ENCODE peak calls at places on chromosomes 5 and 9, in nine cellular contexts. One of them, this sample, is unnamed.

GRCh38 chr9:99056876-99057664 is 47.8 kb upstream of the TGFBR1 start:
- DNase-seq in HFF-Myc: no peak
- DNase-seq in AML-193: no peak
- DNase-seq in body of pancreas: no peak
- DNase-seq in NCI-H748 treated with DMSO at 0.1 percent for 48 hours: no peak
- DNase-seq in naive thymus-derived CD8-positive, alpha-beta T cell: no peak
- DNase-seq in effector memory CD8-positive, alpha-beta T cell: peak; percentile 22
- DNase-seq in IMR-90: peak; percentile 91
- DNase-seq in ovary: no peak
- DNase-seq in this sample: no peak

GRCh38 chr9:98657897-98658296 is 50.8 kb downstream of the GABBR2 start:
- DNase-seq in AML-193: no peak
- DNase-seq in body of pancreas: no peak
- DNase-seq in ovary: no peak
- DNase-seq in naive thymus-derived CD8-positive, alpha-beta T cell: no peak
- DNase-seq in effector memory CD8-positive, alpha-beta T cell: no peak
- DNase-seq in NCI-H748 treated with DMSO at 0.1 percent for 48 hours: no peak
- DNase-seq in HFF-Myc: no peak
- DNase-seq in IMR-90: peak; percentile 78
- DNase-seq in this sample: no peak

GRCh38 chr5:111627862-111628261 is 115.5 kb upstream of the STARD4 start:
- DNase-seq in HFF-Myc: no peak
- DNase-seq in ovary: no peak
- DNase-seq in NCI-H748 treated with DMSO at 0.1 percent for 48 hours: no peak
- DNase-seq in AML-193: no peak
- DNase-seq in IMR-90: no peak
- DNase-seq in effector memory CD8-positive, alpha-beta T cell: no peak
- DNase-seq in naive thymus-derived CD8-positive, alpha-beta T cell: no peak
- DNase-seq in body of pancreas: no peak
- DNase-seq in this sample: no peak

GRCh38 chr5:138568061-138568824 is 7.0 kb downstream of the HSPA9 start:
- DNase-seq in effector memory CD8-positive, alpha-beta T cell: no peak
- DNase-seq in ovary: no peak
- DNase-seq in IMR-90: peak; percentile 72
- DNase-seq in naive thymus-derived CD8-positive, alpha-beta T cell: no peak
- DNase-seq in NCI-H748 treated with DMSO at 0.1 percent for 48 hours: no peak
- DNase-seq in body of pancreas: no peak
- DNase-seq in AML-193: peak; percentile 6
- DNase-seq in HFF-Myc: no peak
- DNase-seq in this sample: no peak

GRCh38 chr5:168753691-168754254 is 174.6 kb upstream of the PANK3 start:
- DNase-seq in AML-193: no peak
- DNase-seq in HFF-Myc: no peak
- DNase-seq in IMR-90: no peak
- DNase-seq in effector memory CD8-positive, alpha-beta T cell: no peak
- DNase-seq in NCI-H748 treated with DMSO at 0.1 percent for 48 hours: no peak
- DNase-seq in naive thymus-derived CD8-positive, alpha-beta T cell: no peak
- DNase-seq in body of pancreas: no peak
- DNase-seq in ovary: no peak
- DNase-seq in this sample: no peak

GRCh38 chr9:112041536-112042243 is 133.4 kb downstream of the SUSD1 start:
- DNase-seq in AML-193: no peak
- DNase-seq in IMR-90: peak; percentile 100
- DNase-seq in naive thymus-derived CD8-positive, alpha-beta T cell: no peak
- DNase-seq in HFF-Myc: peak; percentile 98
- DNase-seq in body of pancreas: peak; percentile 66
- DNase-seq in effector memory CD8-positive, alpha-beta T cell: no peak
- DNase-seq in NCI-H748 treated with DMSO at 0.1 percent for 48 hours: no peak
- DNase-seq in ovary: no peak
- DNase-seq in this sample: no peak

GRCh38 chr9:88767504-88767790 is 223.8 kb upstream of the S1PR3 start:
- DNase-seq in HFF-Myc: no peak
- DNase-seq in NCI-H748 treated with DMSO at 0.1 percent for 48 hours: no peak
- DNase-seq in IMR-90: peak; percentile 52
- DNase-seq in body of pancreas: no peak
- DNase-seq in naive thymus-derived CD8-positive, alpha-beta T cell: no peak
- DNase-seq in ovary: no peak
- DNase-seq in AML-193: no peak
- DNase-seq in effector memory CD8-positive, alpha-beta T cell: no peak
- DNase-seq in this sample: no peak

GRCh38 chr5:75568202-75568601 is 43.1 kb upstream of the ANKDD1B start:
- DNase-seq in body of pancreas: no peak
- DNase-seq in NCI-H748 treated with DMSO at 0.1 percent for 48 hours: no peak
- DNase-seq in effector memory CD8-positive, alpha-beta T cell: no peak
- DNase-seq in HFF-Myc: no peak
- DNase-seq in ovary: no peak
- DNase-seq in IMR-90: no peak
- DNase-seq in AML-193: no peak
- DNase-seq in naive thymus-derived CD8-positive, alpha-beta T cell: no peak
- DNase-seq in this sample: no peak

GRCh38 chr5:164345173-164345572 is 839.8 kb downstream of the MAT2B start:
- DNase-seq in effector memory CD8-positive, alpha-beta T cell: no peak
- DNase-seq in naive thymus-derived CD8-positive, alpha-beta T cell: no peak
- DNase-seq in NCI-H748 treated with DMSO at 0.1 percent for 48 hours: peak; percentile 96
- DNase-seq in body of pancreas: peak; percentile 13
- DNase-seq in HFF-Myc: no peak
- DNase-seq in IMR-90: peak; percentile 50
- DNase-seq in AML-193: no peak
- DNase-seq in ovary: no peak
- DNase-seq in this sample: peak; percentile 69

GRCh38 chr5:107671742-107672211 is 1.0 kb upstream of the EFNA5 start:
- DNase-seq in IMR-90: peak; percentile 52
- DNase-seq in AML-193: no peak
- DNase-seq in naive thymus-derived CD8-positive, alpha-beta T cell: no peak
- DNase-seq in effector memory CD8-positive, alpha-beta T cell: no peak
- DNase-seq in NCI-H748 treated with DMSO at 0.1 percent for 48 hours: peak; percentile 84
- DNase-seq in HFF-Myc: no peak
- DNase-seq in body of pancreas: no peak
- DNase-seq in ovary: no peak
- DNase-seq in this sample: peak; percentile 29

GRCh38 chr5:104189909-104190308 is 627.3 kb upstream of the NUDT12 start:
- DNase-seq in ovary: no peak
- DNase-seq in HFF-Myc: no peak
- DNase-seq in IMR-90: peak; percentile 59
- DNase-seq in NCI-H748 treated with DMSO at 0.1 percent for 48 hours: no peak
- DNase-seq in naive thymus-derived CD8-positive, alpha-beta T cell: no peak
- DNase-seq in body of pancreas: no peak
- DNase-seq in AML-193: peak; percentile 41
- DNase-seq in effector memory CD8-positive, alpha-beta T cell: no peak
- DNase-seq in this sample: no peak

GRCh38 chr5:144144956-144145751 is 25.3 kb downstream of the YIPF5 start:
- DNase-seq in body of pancreas: no peak
- DNase-seq in NCI-H748 treated with DMSO at 0.1 percent for 48 hours: peak; percentile 83
- DNase-seq in HFF-Myc: no peak
- DNase-seq in effector memory CD8-positive, alpha-beta T cell: no peak
- DNase-seq in IMR-90: no peak
- DNase-seq in AML-193: no peak
- DNase-seq in naive thymus-derived CD8-positive, alpha-beta T cell: no peak
- DNase-seq in ovary: no peak
- DNase-seq in this sample: peak; percentile 44

GRCh38 chr9:3541206-3541605 is 15.4 kb upstream of the RFX3 start:
- DNase-seq in body of pancreas: no peak
- DNase-seq in effector memory CD8-positive, alpha-beta T cell: no peak
- DNase-seq in HFF-Myc: no peak
- DNase-seq in NCI-H748 treated with DMSO at 0.1 percent for 48 hours: no peak
- DNase-seq in IMR-90: no peak
- DNase-seq in naive thymus-derived CD8-positive, alpha-beta T cell: no peak
- DNase-seq in AML-193: no peak
- DNase-seq in ovary: no peak
- DNase-seq in this sample: no peak

GRCh38 chr5:55226934-55227737 is at the start of gene MCIDAS:
- DNase-seq in HFF-Myc: no peak
- DNase-seq in AML-193: no peak
- DNase-seq in body of pancreas: peak; percentile 80
- DNase-seq in IMR-90: peak; percentile 6
- DNase-seq in naive thymus-derived CD8-positive, alpha-beta T cell: peak; percentile 33
- DNase-seq in ovary: peak; percentile 28
- DNase-seq in effector memory CD8-positive, alpha-beta T cell: no peak
- DNase-seq in NCI-H748 treated with DMSO at 0.1 percent for 48 hours: peak; percentile 36
- DNase-seq in this sample: peak; percentile 63

GRCh38 chr5:36202521-36202961 is 39.2 kb downstream of the NADK2 start:
- DNase-seq in naive thymus-derived CD8-positive, alpha-beta T cell: no peak
- DNase-seq in HFF-Myc: no peak
- DNase-seq in AML-193: no peak
- DNase-seq in effector memory CD8-positive, alpha-beta T cell: no peak
- DNase-seq in ovary: no peak
- DNase-seq in IMR-90: peak; percentile 54
- DNase-seq in NCI-H748 treated with DMSO at 0.1 percent for 48 hours: no peak
- DNase-seq in body of pancreas: no peak
- DNase-seq in this sample: no peak

GRCh38 chr9:2785060-2785459 is 58.8 kb downstream of the PUM3 start:
- DNase-seq in HFF-Myc: no peak
- DNase-seq in AML-193: no peak
- DNase-seq in effector memory CD8-positive, alpha-beta T cell: no peak
- DNase-seq in naive thymus-derived CD8-positive, alpha-beta T cell: no peak
- DNase-seq in body of pancreas: no peak
- DNase-seq in IMR-90: peak; percentile 41
- DNase-seq in NCI-H748 treated with DMSO at 0.1 percent for 48 hours: no peak
- DNase-seq in ovary: no peak
- DNase-seq in this sample: no peak

GRCh38 chr5:135944967-135945560 is 9.7 kb downstream of the LECT2 start:
- DNase-seq in IMR-90: peak; percentile 89
- DNase-seq in ovary: peak; percentile 25
- DNase-seq in naive thymus-derived CD8-positive, alpha-beta T cell: peak; percentile 11
- DNase-seq in NCI-H748 treated with DMSO at 0.1 percent for 48 hours: peak; percentile 47
- DNase-seq in AML-193: peak; percentile 50
- DNase-seq in body of pancreas: peak; percentile 73
- DNase-seq in HFF-Myc: peak; percentile 72
- DNase-seq in effector memory CD8-positive, alpha-beta T cell: peak; percentile 49
- DNase-seq in this sample: peak; percentile 71

GRCh38 chr5:159601216-159601615 is 270.9 kb upstream of the IL12B start:
- DNase-seq in naive thymus-derived CD8-positive, alpha-beta T cell: no peak
- DNase-seq in body of pancreas: no peak
- DNase-seq in ovary: no peak
- DNase-seq in IMR-90: no peak
- DNase-seq in effector memory CD8-positive, alpha-beta T cell: no peak
- DNase-seq in NCI-H748 treated with DMSO at 0.1 percent for 48 hours: no peak
- DNase-seq in HFF-Myc: no peak
- DNase-seq in AML-193: no peak
- DNase-seq in this sample: no peak

GRCh38 chr5:34597034-34597433 is 59.1 kb upstream of the RAI14 start:
- DNase-seq in AML-193: no peak
- DNase-seq in NCI-H748 treated with DMSO at 0.1 percent for 48 hours: no peak
- DNase-seq in effector memory CD8-positive, alpha-beta T cell: no peak
- DNase-seq in HFF-Myc: no peak
- DNase-seq in IMR-90: no peak
- DNase-seq in naive thymus-derived CD8-positive, alpha-beta T cell: no peak
- DNase-seq in ovary: no peak
- DNase-seq in body of pancreas: no peak
- DNase-seq in this sample: no peak

GRCh38 chr5:112333236-112333850 is 85.7 kb downstream of the EPB41L4A start:
- DNase-seq in naive thymus-derived CD8-positive, alpha-beta T cell: no peak
- DNase-seq in effector memory CD8-positive, alpha-beta T cell: no peak
- DNase-seq in ovary: no peak
- DNase-seq in NCI-H748 treated with DMSO at 0.1 percent for 48 hours: peak; percentile 43
- DNase-seq in IMR-90: no peak
- DNase-seq in body of pancreas: no peak
- DNase-seq in HFF-Myc: no peak
- DNase-seq in AML-193: no peak
- DNase-seq in this sample: no peak

GRCh38 chr9:18472915-18473314 is 1.0 kb upstream of the ADAMTSL1 start:
- DNase-seq in body of pancreas: no peak
- DNase-seq in ovary: peak; percentile 19
- DNase-seq in AML-193: no peak
- DNase-seq in effector memory CD8-positive, alpha-beta T cell: no peak
- DNase-seq in HFF-Myc: no peak
- DNase-seq in naive thymus-derived CD8-positive, alpha-beta T cell: no peak
- DNase-seq in NCI-H748 treated with DMSO at 0.1 percent for 48 hours: no peak
- DNase-seq in IMR-90: no peak
- DNase-seq in this sample: no peak

GRCh38 chr9:21060919-21061561 is 16.7 kb downstream of the IFNB1 start:
- DNase-seq in ovary: no peak
- DNase-seq in AML-193: no peak
- DNase-seq in body of pancreas: no peak
- DNase-seq in NCI-H748 treated with DMSO at 0.1 percent for 48 hours: no peak
- DNase-seq in naive thymus-derived CD8-positive, alpha-beta T cell: peak; percentile 31
- DNase-seq in HFF-Myc: peak; percentile 94
- DNase-seq in IMR-90: peak; percentile 36
- DNase-seq in effector memory CD8-positive, alpha-beta T cell: no peak
- DNase-seq in this sample: no peak

GRCh38 chr5:151002250-151002649 is 18.1 kb upstream of the GPX3 start:
- DNase-seq in ovary: no peak
- DNase-seq in naive thymus-derived CD8-positive, alpha-beta T cell: no peak
- DNase-seq in IMR-90: peak; percentile 41
- DNase-seq in HFF-Myc: no peak
- DNase-seq in body of pancreas: no peak
- DNase-seq in NCI-H748 treated with DMSO at 0.1 percent for 48 hours: no peak
- DNase-seq in effector memory CD8-positive, alpha-beta T cell: no peak
- DNase-seq in AML-193: peak; percentile 20
- DNase-seq in this sample: peak; percentile 5

GRCh38 chr9:109813310-109813709 is 33.3 kb downstream of the PALM2AKAP2 start:
- DNase-seq in NCI-H748 treated with DMSO at 0.1 percent for 48 hours: no peak
- DNase-seq in IMR-90: no peak
- DNase-seq in HFF-Myc: no peak
- DNase-seq in naive thymus-derived CD8-positive, alpha-beta T cell: no peak
- DNase-seq in effector memory CD8-positive, alpha-beta T cell: no peak
- DNase-seq in AML-193: no peak
- DNase-seq in ovary: no peak
- DNase-seq in body of pancreas: no peak
- DNase-seq in this sample: no peak

GRCh38 chr5:79183617-79184016 is 52.3 kb upstream of the JMY start:
- DNase-seq in naive thymus-derived CD8-positive, alpha-beta T cell: no peak
- DNase-seq in body of pancreas: no peak
- DNase-seq in effector memory CD8-positive, alpha-beta T cell: no peak
- DNase-seq in AML-193: no peak
- DNase-seq in NCI-H748 treated with DMSO at 0.1 percent for 48 hours: no peak
- DNase-seq in ovary: no peak
- DNase-seq in IMR-90: no peak
- DNase-seq in HFF-Myc: no peak
- DNase-seq in this sample: no peak

GRCh38 chr5:158758666-158759065 is 341.1 kb downstream of the EBF1 start:
- DNase-seq in effector memory CD8-positive, alpha-beta T cell: no peak
- DNase-seq in NCI-H748 treated with DMSO at 0.1 percent for 48 hours: no peak
- DNase-seq in ovary: no peak
- DNase-seq in naive thymus-derived CD8-positive, alpha-beta T cell: no peak
- DNase-seq in IMR-90: peak; percentile 2
- DNase-seq in HFF-Myc: no peak
- DNase-seq in body of pancreas: no peak
- DNase-seq in AML-193: no peak
- DNase-seq in this sample: no peak

GRCh38 chr5:431001-431710 is 11.8 kb upstream of the EXOC3 start:
- DNase-seq in IMR-90: peak; percentile 48
- DNase-seq in naive thymus-derived CD8-positive, alpha-beta T cell: peak; percentile 29
- DNase-seq in AML-193: no peak
- DNase-seq in ovary: no peak
- DNase-seq in HFF-Myc: no peak
- DNase-seq in effector memory CD8-positive, alpha-beta T cell: peak; percentile 23
- DNase-seq in NCI-H748 treated with DMSO at 0.1 percent for 48 hours: peak; percentile 45
- DNase-seq in body of pancreas: no peak
- DNase-seq in this sample: peak; percentile 60

GRCh38 chr9:99221266-99221622 is 498 bp downstream of the ALG2 start:
- DNase-seq in HFF-Myc: no peak
- DNase-seq in AML-193: no peak
- DNase-seq in ovary: no peak
- DNase-seq in NCI-H748 treated with DMSO at 0.1 percent for 48 hours: no peak
- DNase-seq in effector memory CD8-positive, alpha-beta T cell: no peak
- DNase-seq in body of pancreas: no peak
- DNase-seq in IMR-90: no peak
- DNase-seq in naive thymus-derived CD8-positive, alpha-beta T cell: no peak
- DNase-seq in this sample: no peak

GRCh38 chr9:129868033-129868395 is 32.8 kb downstream of the USP20 start:
- DNase-seq in naive thymus-derived CD8-positive, alpha-beta T cell: no peak
- DNase-seq in body of pancreas: no peak
- DNase-seq in HFF-Myc: no peak
- DNase-seq in AML-193: no peak
- DNase-seq in NCI-H748 treated with DMSO at 0.1 percent for 48 hours: no peak
- DNase-seq in effector memory CD8-positive, alpha-beta T cell: no peak
- DNase-seq in IMR-90: no peak
- DNase-seq in ovary: no peak
- DNase-seq in this sample: no peak

GRCh38 chr5:82513739-82514138 is 235.6 kb upstream of the RPS23 start:
- DNase-seq in ovary: no peak
- DNase-seq in body of pancreas: no peak
- DNase-seq in NCI-H748 treated with DMSO at 0.1 percent for 48 hours: no peak
- DNase-seq in HFF-Myc: no peak
- DNase-seq in IMR-90: no peak
- DNase-seq in naive thymus-derived CD8-positive, alpha-beta T cell: no peak
- DNase-seq in effector memory CD8-positive, alpha-beta T cell: no peak
- DNase-seq in AML-193: no peak
- DNase-seq in this sample: no peak

This sample was measured in NCI-H1436.